ENCODE peak calls at places on chromosomes 1 and 21, in five cellular contexts. W is HFFc6; F is CD8-positive, alpha-beta T cell; Q is CD4-positive, CD25-positive, alpha-beta regulatory T cell; V is activated CD4-positive, alpha-beta T cell treated with anti-CD3 and anti-CD28 coated beads, Interleukin-2, amount 10 ng/mL, durations not matched to agents 7 days and 5 days. I is an unnamed sample.

GRCh38 chr1:211638723-211639122 is 36.7 kb downstream of the NEK2 start:
- DNase-seq in W (no peak), F (no peak), Q (no peak), V (no peak), I (no peak)

GRCh38 chr1:47104816-47105215 is 32.4 kb upstream of the CYP4A22 start:
- DNase-seq in W (no peak), F (no peak), Q (no peak), V (no peak), I (no peak)

GRCh38 chr21:37582613-37583012 is 216.0 kb downstream of the DYRK1A start:
- DNase-seq in W (peak), F (peak), Q (no peak), V (no peak), I (no peak)

GRCh38 chr1:109879881-109880525 is 30.6 kb upstream of the CSF1 start:
- DNase-seq in W (no peak), F (no peak), Q (no peak), V (no peak), I (no peak)

GRCh38 chr1:41444796-41445195 is 39.7 kb downstream of the EDN2 start:
- DNase-seq in W (no peak), F (no peak), Q (no peak), V (no peak), I (no peak)

GRCh38 chr21:33374080-33374873 is 28.9 kb upstream of the IFNGR2 start:
- DNase-seq in W (peak), F (peak), Q (peak), V (peak), I (peak)

GRCh38 chr1:18866314-18866713 is 6.9 kb upstream of the TAS1R2 start:
- DNase-seq in W (no peak), F (no peak), Q (no peak), V (no peak), I (no peak)

GRCh38 chr1:53321366-53321765 is 6.5 kb downstream of the LRP8 start:
- DNase-seq in W (no peak), F (no peak), Q (no peak), V (no peak), I (no peak)

GRCh38 chr1:230176871-230177411 is 109.9 kb downstream of the GALNT2 start:
- DNase-seq in W (no peak), F (no peak), Q (no peak), V (no peak), I (no peak)

GRCh38 chr1:9340864-9341263 is 48.2 kb downstream of the SPSB1 start:
- DNase-seq in W (no peak), F (no peak), Q (no peak), V (no peak), I (no peak)

GRCh38 chr1:234683856-234684632 is 74.1 kb upstream of the IRF2BP2 start:
- DNase-seq in W (peak), F (no peak), Q (no peak), V (no peak), I (peak)

GRCh38 chr1:45442272-45442671 is 48.7 kb downstream of the TESK2 start:
- DNase-seq in W (peak), F (no peak), Q (no peak), V (no peak), I (no peak)

GRCh38 chr1:79441243-79441642 is 434.7 kb upstream of the ADGRL4 start:
- DNase-seq in W (no peak), F (no peak), Q (no peak), V (no peak), I (no peak)

GRCh38 chr1:55702064-55702463 is 486.9 kb upstream of the USP24 start:
- DNase-seq in W (peak), F (no peak), Q (no peak), V (no peak), I (no peak)

GRCh38 chr21:17402885-17403477 is 109.9 kb upstream of the CXADR start:
- DNase-seq in W (no peak), F (no peak), Q (no peak), V (no peak), I (no peak)

I was measured in NK-92 treated with Interleukin-12 subunit alpha and Interleukin-12 subunit beta, amount 100 ng/mL, for 24 hours.